ENCODE peak calls at places on chromosomes 4 and X, in eight cellular contexts. One of them, this sample, is unnamed.

GRCh38 chrX:55206152-55206941 is 13.8 kb upstream of the PAGE5 start:
- DNase-seq in right lobe of liver: no peak
- DNase-seq in CD14-positive monocyte: no peak
- DNase-seq in GM10248: no peak
- DNase-seq in Peyer's patch: no peak
- DNase-seq in left ventricle myocardium inferior: no peak
- DNase-seq in neural crest cell: no peak
- DNase-seq in tibial artery: no peak
- DNase-seq in this sample: no peak

GRCh38 chr4:185911556-185912064 is 99.6 kb upstream of the SORBS2 start:
- DNase-seq in CD14-positive monocyte: no peak
- DNase-seq in left ventricle myocardium inferior: no peak
- DNase-seq in right lobe of liver: no peak
- DNase-seq in neural crest cell: no peak
- DNase-seq in tibial artery: no peak
- DNase-seq in GM10248: no peak
- DNase-seq in Peyer's patch: no peak
- DNase-seq in this sample: no peak

GRCh38 chrX:153414838-153415552 is 3.7 kb downstream of the ZFP92 start:
- DNase-seq in left ventricle myocardium inferior: peak
- DNase-seq in CD14-positive monocyte: no peak
- DNase-seq in neural crest cell: no peak
- DNase-seq in right lobe of liver: no peak
- DNase-seq in Peyer's patch: no peak
- DNase-seq in tibial artery: no peak
- DNase-seq in GM10248: no peak
- DNase-seq in this sample: no peak

GRCh38 chrX:97539970-97540519 is 656.3 kb downstream of the RPA4 start:
- DNase-seq in Peyer's patch: no peak
- DNase-seq in left ventricle myocardium inferior: no peak
- DNase-seq in CD14-positive monocyte: no peak
- DNase-seq in tibial artery: no peak
- DNase-seq in neural crest cell: no peak
- DNase-seq in GM10248: no peak
- DNase-seq in right lobe of liver: no peak
- DNase-seq in this sample: no peak

GRCh38 chr4:183798921-183799307 is 106.2 kb upstream of the STOX2 start:
- DNase-seq in left ventricle myocardium inferior: no peak
- DNase-seq in right lobe of liver: no peak
- DNase-seq in tibial artery: no peak
- DNase-seq in Peyer's patch: no peak
- DNase-seq in CD14-positive monocyte: no peak
- DNase-seq in GM10248: no peak
- DNase-seq in neural crest cell: no peak
- DNase-seq in this sample: no peak

GRCh38 chr4:78426972-78427371 is 124.6 kb upstream of the ANXA3 start:
- DNase-seq in tibial artery: no peak
- DNase-seq in neural crest cell: no peak
- DNase-seq in Peyer's patch: no peak
- DNase-seq in right lobe of liver: no peak
- DNase-seq in left ventricle myocardium inferior: no peak
- DNase-seq in GM10248: no peak
- DNase-seq in CD14-positive monocyte: no peak
- DNase-seq in this sample: no peak

GRCh38 chr4:8303485-8304281 is 34.1 kb downstream of the HTRA3 start:
- DNase-seq in tibial artery: peak
- DNase-seq in Peyer's patch: peak
- DNase-seq in right lobe of liver: peak
- DNase-seq in neural crest cell: no peak
- DNase-seq in GM10248: no peak
- DNase-seq in left ventricle myocardium inferior: peak
- DNase-seq in CD14-positive monocyte: peak
- DNase-seq in this sample: no peak

GRCh38 chrX:9770319-9770718 is 4.7 kb upstream of the GPR143 start:
- DNase-seq in right lobe of liver: no peak
- DNase-seq in tibial artery: no peak
- DNase-seq in neural crest cell: no peak
- DNase-seq in Peyer's patch: no peak
- DNase-seq in CD14-positive monocyte: no peak
- DNase-seq in left ventricle myocardium inferior: no peak
- DNase-seq in GM10248: no peak
- DNase-seq in this sample: no peak

GRCh38 chr4:53920116-53920515 is 144.3 kb downstream of the CHIC2 start:
- DNase-seq in GM10248: no peak
- DNase-seq in right lobe of liver: no peak
- DNase-seq in left ventricle myocardium inferior: no peak
- DNase-seq in tibial artery: no peak
- DNase-seq in Peyer's patch: no peak
- DNase-seq in CD14-positive monocyte: peak
- DNase-seq in neural crest cell: no peak
- DNase-seq in this sample: no peak

GRCh38 chrX:14943963-14944362 is 70.7 kb downstream of the MOSPD2 start:
- DNase-seq in left ventricle myocardium inferior: no peak
- DNase-seq in right lobe of liver: no peak
- DNase-seq in tibial artery: no peak
- DNase-seq in GM10248: no peak
- DNase-seq in neural crest cell: no peak
- DNase-seq in Peyer's patch: no peak
- DNase-seq in CD14-positive monocyte: no peak
- DNase-seq in this sample: no peak

GRCh38 chr4:10161840-10162239 is 45.2 kb upstream of the WDR1 start:
- DNase-seq in GM10248: no peak
- DNase-seq in right lobe of liver: no peak
- DNase-seq in tibial artery: peak
- DNase-seq in neural crest cell: no peak
- DNase-seq in Peyer's patch: peak
- DNase-seq in CD14-positive monocyte: no peak
- DNase-seq in left ventricle myocardium inferior: no peak
- DNase-seq in this sample: no peak
- TF ChIP-seq CTCF in GM10248: no peak
- TF ChIP-seq CTCF in right lobe of liver: no peak
- TF ChIP-seq CTCF in tibial artery: no peak
- TF ChIP-seq CTCF in neural crest cell: no peak
- TF ChIP-seq CTCF in Peyer's patch: no peak
- TF ChIP-seq CTCF in CD14-positive monocyte: no peak
- TF ChIP-seq CTCF in left ventricle myocardium inferior: no peak
- TF ChIP-seq CTCF in this sample: no peak

GRCh38 chr4:151771664-151772063 is 10.9 kb upstream of the GATB start:
- DNase-seq in tibial artery: no peak
- DNase-seq in GM10248: no peak
- DNase-seq in neural crest cell: no peak
- DNase-seq in CD14-positive monocyte: no peak
- DNase-seq in left ventricle myocardium inferior: no peak
- DNase-seq in Peyer's patch: no peak
- DNase-seq in right lobe of liver: no peak
- DNase-seq in this sample: no peak

GRCh38 chr4:151772322-151772721 is 11.5 kb upstream of the GATB start:
- DNase-seq in neural crest cell: no peak
- DNase-seq in left ventricle myocardium inferior: no peak
- DNase-seq in Peyer's patch: no peak
- DNase-seq in right lobe of liver: no peak
- DNase-seq in CD14-positive monocyte: no peak
- DNase-seq in tibial artery: no peak
- DNase-seq in GM10248: no peak
- DNase-seq in this sample: no peak

GRCh38 chr4:151768835-151769234 is 8.0 kb upstream of the GATB start:
- DNase-seq in GM10248: no peak
- DNase-seq in right lobe of liver: no peak
- DNase-seq in tibial artery: no peak
- DNase-seq in CD14-positive monocyte: no peak
- DNase-seq in left ventricle myocardium inferior: no peak
- DNase-seq in Peyer's patch: no peak
- DNase-seq in neural crest cell: no peak
- DNase-seq in this sample: no peak

GRCh38 chr4:151770154-151770553 is 9.3 kb upstream of the GATB start:
- DNase-seq in neural crest cell: no peak
- DNase-seq in CD14-positive monocyte: no peak
- DNase-seq in left ventricle myocardium inferior: no peak
- DNase-seq in tibial artery: no peak
- DNase-seq in right lobe of liver: no peak
- DNase-seq in Peyer's patch: no peak
- DNase-seq in GM10248: no peak
- DNase-seq in this sample: no peak

DNA sequence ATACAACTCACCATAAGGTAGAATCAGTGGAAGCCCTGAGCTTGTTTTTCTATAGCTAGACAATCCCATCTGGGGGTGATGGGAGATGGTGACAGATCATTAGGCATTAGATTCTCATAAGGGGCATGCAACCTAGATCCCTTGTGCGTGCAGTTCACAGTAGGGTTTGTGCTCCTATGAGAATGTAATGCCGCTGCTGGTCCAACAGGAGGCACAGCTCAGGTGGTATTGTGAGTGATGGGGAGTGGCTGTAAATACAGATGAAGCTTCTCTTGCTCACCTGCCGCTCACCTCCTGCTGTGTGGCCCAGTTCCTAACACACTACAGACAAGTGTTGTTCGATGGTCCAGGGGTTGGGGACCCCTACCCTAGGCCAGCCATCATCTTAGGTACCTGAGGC is 5.9 kb upstream of the GATB start:
- DNase-seq in neural crest cell: no peak
- DNase-seq in CD14-positive monocyte: no peak
- DNase-seq in tibial artery: no peak
- DNase-seq in left ventricle myocardium inferior: no peak
- DNase-seq in GM10248: no peak
- DNase-seq in Peyer's patch: peak
- DNase-seq in right lobe of liver: no peak
- DNase-seq in this sample: no peak
- TF ChIP-seq CTCF in neural crest cell: no peak
- TF ChIP-seq CTCF in CD14-positive monocyte: no peak
- TF ChIP-seq CTCF in tibial artery: no peak
- TF ChIP-seq CTCF in left ventricle myocardium inferior: no peak
- TF ChIP-seq CTCF in GM10248: no peak
- TF ChIP-seq CTCF in Peyer's patch: peak
- TF ChIP-seq CTCF in right lobe of liver: no peak
- TF ChIP-seq CTCF in this sample: no peak

DNA sequence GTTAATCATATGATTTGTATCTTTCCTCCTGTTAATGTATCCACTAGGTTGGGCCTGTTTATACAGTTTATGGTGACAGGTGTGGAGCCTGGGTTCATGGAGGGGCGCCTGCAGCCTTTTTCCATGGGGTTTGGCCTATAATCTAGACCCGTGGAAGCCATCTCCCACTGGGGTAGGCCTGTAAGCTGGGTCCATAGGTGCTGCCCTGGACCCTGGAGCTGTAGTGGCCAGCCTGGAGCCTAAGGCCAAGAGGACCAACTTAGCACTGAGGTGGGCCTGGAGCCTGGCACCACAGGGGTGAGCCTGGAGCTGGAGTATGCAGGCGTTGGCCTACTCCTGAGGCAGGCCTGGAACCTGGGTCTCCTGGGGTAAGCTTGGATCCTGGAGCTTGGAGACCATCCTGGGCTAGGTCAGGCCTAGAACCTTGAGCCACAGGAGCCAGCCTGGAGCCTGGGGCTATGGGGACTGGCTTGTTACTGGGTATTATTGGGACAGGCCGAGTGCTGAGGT is 249.4 kb upstream of the HTR2C start:
- DNase-seq in Peyer's patch: no peak
- DNase-seq in GM10248: no peak
- DNase-seq in right lobe of liver: no peak
- DNase-seq in left ventricle myocardium inferior: no peak
- DNase-seq in CD14-positive monocyte: no peak
- DNase-seq in tibial artery: no peak
- DNase-seq in neural crest cell: no peak
- DNase-seq in this sample: no peak
- TF ChIP-seq CTCF in Peyer's patch: no peak
- TF ChIP-seq CTCF in GM10248: no peak
- TF ChIP-seq CTCF in right lobe of liver: no peak
- TF ChIP-seq CTCF in left ventricle myocardium inferior: no peak
- TF ChIP-seq CTCF in CD14-positive monocyte: no peak
- TF ChIP-seq CTCF in tibial artery: no peak
- TF ChIP-seq CTCF in neural crest cell: no peak
- TF ChIP-seq CTCF in this sample: no peak

GRCh38 chrX:41133551-41133950 is 48.3 kb downstream of the USP9X start:
- DNase-seq in GM10248: no peak
- DNase-seq in right lobe of liver: no peak
- DNase-seq in left ventricle myocardium inferior: no peak
- DNase-seq in tibial artery: no peak
- DNase-seq in Peyer's patch: no peak
- DNase-seq in CD14-positive monocyte: no peak
- DNase-seq in neural crest cell: no peak
- DNase-seq in this sample: no peak

GRCh38 chrX:41142130-41142529 is 56.9 kb downstream of the USP9X start:
- DNase-seq in CD14-positive monocyte: no peak
- DNase-seq in tibial artery: no peak
- DNase-seq in left ventricle myocardium inferior: no peak
- DNase-seq in right lobe of liver: no peak
- DNase-seq in Peyer's patch: no peak
- DNase-seq in neural crest cell: no peak
- DNase-seq in GM10248: no peak
- DNase-seq in this sample: no peak

GRCh38 chrX:41131766-41132165 is 46.5 kb downstream of the USP9X start:
- DNase-seq in Peyer's patch: no peak
- DNase-seq in left ventricle myocardium inferior: no peak
- DNase-seq in neural crest cell: no peak
- DNase-seq in CD14-positive monocyte: no peak
- DNase-seq in tibial artery: no peak
- DNase-seq in right lobe of liver: no peak
- DNase-seq in GM10248: no peak
- DNase-seq in this sample: no peak

GRCh38 chrX:41137589-41137988 is 52.3 kb downstream of the USP9X start:
- DNase-seq in tibial artery: no peak
- DNase-seq in right lobe of liver: no peak
- DNase-seq in neural crest cell: no peak
- DNase-seq in left ventricle myocardium inferior: no peak
- DNase-seq in Peyer's patch: no peak
- DNase-seq in GM10248: no peak
- DNase-seq in CD14-positive monocyte: no peak
- DNase-seq in this sample: no peak
- TF ChIP-seq CTCF in tibial artery: peak
- TF ChIP-seq CTCF in right lobe of liver: peak
- TF ChIP-seq CTCF in neural crest cell: peak
- TF ChIP-seq CTCF in left ventricle myocardium inferior: peak
- TF ChIP-seq CTCF in Peyer's patch: peak
- TF ChIP-seq CTCF in GM10248: no peak
- TF ChIP-seq CTCF in CD14-positive monocyte: peak
- TF ChIP-seq CTCF in this sample: no peak

This sample was measured in pancreas.